ENCODE peak calls at places on chromosomes 12 and 14, in four cellular contexts. One of them, this sample, is unnamed.

GRCh38 chr14:103003351-103003615 is 54.1 kb downstream of the CDC42BPB start:
- DNase-seq in HepG2: no peak
- DNase-seq in GM12878: no peak
- DNase-seq in H1: no peak
- DNase-seq in this sample: no peak

GRCh38 chr12:91219511-91219910 is 36.9 kb upstream of the DCN start:
- DNase-seq in HepG2: no peak
- DNase-seq in GM12878: no peak
- DNase-seq in H1: no peak
- DNase-seq in this sample: no peak

GRCh38 chr12:6038160-6038559 is 86.3 kb downstream of the VWF start:
- DNase-seq in HepG2: peak; percentile 83
- DNase-seq in GM12878: no peak
- DNase-seq in H1: peak; percentile 72
- DNase-seq in this sample: peak; percentile 60

GRCh38 chr12:90253674-90254181 is 545.1 kb upstream of the ATP2B1 start:
- DNase-seq in HepG2: no peak
- DNase-seq in GM12878: peak; percentile 59
- DNase-seq in H1: no peak
- DNase-seq in this sample: peak; percentile 24

GRCh38 chr12:120468846-120469449 is 600 bp downstream of the SRSF9 start:
- DNase-seq in HepG2: no peak
- DNase-seq in GM12878: no peak
- DNase-seq in H1: no peak
- DNase-seq in this sample: peak; percentile 94

GRCh38 chr12:53738834-53739284 is 11.6 kb upstream of the CALCOCO1 start:
- DNase-seq in HepG2: no peak
- DNase-seq in GM12878: no peak
- DNase-seq in H1: peak; percentile 57
- DNase-seq in this sample: peak; percentile 42

GRCh38 chr14:68137704-68138619 is 318.4 kb downstream of the RAD51B start:
- DNase-seq in HepG2: peak; percentile 77
- DNase-seq in GM12878: no peak
- DNase-seq in H1: peak; percentile 58
- DNase-seq in this sample: peak; percentile 5

GRCh38 chr12:77590306-77590705 is 240.4 kb upstream of the NAV3 start:
- DNase-seq in HepG2: no peak
- DNase-seq in GM12878: no peak
- DNase-seq in H1: no peak
- DNase-seq in this sample: no peak

GRCh38 chr12:6122211-6122610 is 2.3 kb downstream of the VWF start:
- DNase-seq in HepG2: no peak
- DNase-seq in GM12878: no peak
- DNase-seq in H1: no peak
- DNase-seq in this sample: no peak

GRCh38 chr12:119788783-119789182 is 88.3 kb downstream of the CIT start:
- DNase-seq in HepG2: no peak
- DNase-seq in GM12878: no peak
- DNase-seq in H1: no peak
- DNase-seq in this sample: no peak

GRCh38 chr12:57131896-57132744 is 3.8 kb downstream of the LRP1 start:
- DNase-seq in HepG2: no peak
- DNase-seq in GM12878: no peak
- DNase-seq in H1: no peak
- DNase-seq in this sample: peak; percentile 55

GRCh38 chr14:85421166-85421877 is 108.6 kb upstream of the FLRT2 start:
- DNase-seq in HepG2: no peak
- DNase-seq in GM12878: no peak
- DNase-seq in H1: no peak
- DNase-seq in this sample: no peak

GRCh38 chr12:56029666-56030293 is 8.9 kb downstream of the IKZF4 start:
- DNase-seq in HepG2: peak; percentile 71
- DNase-seq in GM12878: no peak
- DNase-seq in H1: peak; percentile 52
- DNase-seq in this sample: peak; percentile 76

GRCh38 chr12:46364777-46365580 is 7.6 kb downstream of the SLC38A2 start:
- DNase-seq in HepG2: peak; percentile 78
- DNase-seq in GM12878: no peak
- DNase-seq in H1: no peak
- DNase-seq in this sample: no peak

GRCh38 chr14:82855912-82856381 is 1322.3 kb upstream of the SEL1L start:
- DNase-seq in HepG2: no peak
- DNase-seq in GM12878: no peak
- DNase-seq in H1: no peak
- DNase-seq in this sample: peak; percentile 1

GRCh38 chr12:4137015-4137414 is 136.5 kb upstream of the CCND2 start:
- DNase-seq in HepG2: no peak
- DNase-seq in GM12878: no peak
- DNase-seq in H1: no peak
- DNase-seq in this sample: no peak

GRCh38 chr12:15532364-15532977 is 210.2 kb downstream of the PTPRO start:
- DNase-seq in HepG2: peak; percentile 55
- DNase-seq in GM12878: peak; percentile 36
- DNase-seq in H1: peak; percentile 56
- DNase-seq in this sample: peak; percentile 5

GRCh38 chr14:60652674-60653387 is 3.6 kb upstream of the SIX1 start:
- DNase-seq in HepG2: no peak
- DNase-seq in GM12878: no peak
- DNase-seq in H1: no peak
- DNase-seq in this sample: peak; percentile 36

GRCh38 chr14:100304825-100305445 is 1.3 kb downstream of the SLC25A29 start:
- DNase-seq in HepG2: no peak
- DNase-seq in GM12878: no peak
- DNase-seq in H1: peak; percentile 73
- DNase-seq in this sample: no peak

GRCh38 chr12:69129564-69129963 is 109.8 kb upstream of the CPSF6 start:
- DNase-seq in HepG2: no peak
- DNase-seq in GM12878: no peak
- DNase-seq in H1: no peak
- DNase-seq in this sample: no peak

GRCh38 chr12:19431407-19432308 is 7.6 kb upstream of the AEBP2 start:
- DNase-seq in HepG2: no peak
- DNase-seq in GM12878: peak; percentile 30
- DNase-seq in H1: no peak
- DNase-seq in this sample: no peak

GRCh38 chr14:23017091-23017490 is 7.1 kb upstream of the C14orf93 start:
- DNase-seq in HepG2: no peak
- DNase-seq in GM12878: no peak
- DNase-seq in H1: no peak
- DNase-seq in this sample: no peak
- TF ChIP-seq TCF12 in HepG2: no peak
- TF ChIP-seq TCF12 in GM12878: no peak
- TF ChIP-seq TCF12 in H1: no peak
- TF ChIP-seq TCF12 in this sample: no peak

GRCh38 chr12:108482717-108483212 is 32.3 kb upstream of the FICD start:
- DNase-seq in HepG2: no peak
- DNase-seq in GM12878: no peak
- DNase-seq in H1: no peak
- DNase-seq in this sample: no peak
- TF ChIP-seq GABPA in HepG2: no peak
- TF ChIP-seq GABPA in GM12878: no peak
- TF ChIP-seq GABPA in H1: no peak
- TF ChIP-seq GABPA in this sample: no peak

GRCh38 chr14:104294983-104295680 is 156.7 kb downstream of the KIF26A start:
- DNase-seq in HepG2: no peak
- DNase-seq in GM12878: no peak
- DNase-seq in H1: no peak
- DNase-seq in this sample: no peak

GRCh38 chr14:104297313-104297704 is 158.9 kb downstream of the KIF26A start:
- DNase-seq in HepG2: no peak
- DNase-seq in GM12878: no peak
- DNase-seq in H1: no peak
- DNase-seq in this sample: no peak

GRCh38 chr14:104295681-104296387 is 157.4 kb downstream of the KIF26A start:
- DNase-seq in HepG2: no peak
- DNase-seq in GM12878: no peak
- DNase-seq in H1: no peak
- DNase-seq in this sample: no peak

GRCh38 chr14:104297721-104298401 is 159.5 kb downstream of the KIF26A start:
- DNase-seq in HepG2: no peak
- DNase-seq in GM12878: no peak
- DNase-seq in H1: no peak
- DNase-seq in this sample: no peak

DNA sequence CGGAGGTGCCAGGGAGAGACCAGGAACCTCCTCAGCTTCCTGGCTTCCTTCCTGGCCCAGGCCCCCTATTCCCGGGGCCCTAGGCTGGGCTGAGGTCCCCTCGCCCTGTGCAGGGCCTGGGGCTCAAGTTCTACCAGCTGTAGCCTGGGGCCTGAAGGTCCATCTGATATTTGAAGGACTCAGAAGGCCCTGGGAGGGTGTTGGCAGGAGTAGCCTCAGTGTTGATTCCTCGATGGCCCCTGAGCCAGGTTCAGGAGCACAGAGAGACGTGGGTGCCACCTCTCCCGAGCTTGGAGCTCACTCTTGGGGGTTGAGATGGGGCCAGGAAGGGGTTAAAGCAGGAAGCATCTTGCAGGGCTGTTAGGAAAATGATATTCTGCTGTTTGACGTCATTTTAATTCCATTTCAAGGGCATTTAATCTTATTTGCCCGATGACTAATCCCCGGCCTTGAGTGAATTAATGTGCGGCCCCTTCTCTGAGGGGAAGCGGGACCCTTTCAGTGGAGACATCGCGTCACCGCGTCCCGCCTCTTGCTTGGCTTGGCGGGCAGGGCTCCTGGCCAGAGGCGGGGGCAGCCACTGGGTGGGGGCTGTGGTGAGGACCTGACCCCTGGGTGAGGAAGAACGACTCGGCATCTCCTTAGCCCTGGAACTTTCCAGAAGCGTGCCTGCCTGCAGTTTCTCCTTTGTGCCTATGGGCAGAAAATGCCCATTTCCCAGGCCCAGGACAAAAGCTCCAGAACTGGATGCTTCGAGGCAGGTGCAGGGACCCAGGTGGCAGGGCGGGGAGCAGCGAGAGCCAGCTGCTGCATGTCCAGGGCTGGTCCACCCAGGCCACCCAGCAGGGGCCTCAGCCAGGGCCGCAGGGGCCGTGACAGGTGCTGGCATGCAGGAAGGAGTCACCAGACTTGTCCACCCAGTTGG is 158.3 kb downstream of the KIF26A start:
- DNase-seq in HepG2: no peak
- DNase-seq in GM12878: no peak
- DNase-seq in H1: no peak
- DNase-seq in this sample: peak; percentile 92
- TF ChIP-seq TCF12 in HepG2: no peak
- TF ChIP-seq TCF12 in GM12878: no peak
- TF ChIP-seq TCF12 in H1: no peak
- TF ChIP-seq TCF12 in this sample: peak; percentile 29

DNA sequence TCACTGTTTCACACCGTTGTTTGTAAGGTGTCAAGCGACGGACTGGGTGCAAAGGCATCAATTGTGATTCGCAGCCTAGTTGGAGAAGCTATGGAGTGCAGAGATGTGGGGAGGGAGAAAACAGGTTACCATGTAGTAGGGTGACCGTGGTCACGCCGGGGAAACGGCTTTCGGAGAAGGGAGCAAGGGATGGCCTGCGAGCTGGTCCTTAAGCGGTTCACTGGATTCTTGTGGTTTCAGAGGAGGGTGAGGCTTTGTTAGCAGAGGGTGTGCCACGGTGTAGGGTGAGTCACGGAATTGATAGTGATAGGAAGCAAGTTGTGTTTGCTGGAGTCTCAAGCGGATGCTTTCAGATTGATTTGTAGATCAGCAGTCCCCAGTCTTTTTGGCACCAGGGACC is 2.3 kb downstream of the PIWIL1 start:
- DNase-seq in HepG2: no peak
- DNase-seq in GM12878: no peak
- DNase-seq in H1: no peak
- DNase-seq in this sample: no peak
- TF ChIP-seq GABPA in HepG2: no peak
- TF ChIP-seq GABPA in GM12878: no peak
- TF ChIP-seq GABPA in H1: no peak
- TF ChIP-seq GABPA in this sample: no peak

GRCh38 chr12:49537709-49538601 is 875 bp upstream of the KCNH3 start:
- DNase-seq in HepG2: no peak
- DNase-seq in GM12878: no peak
- DNase-seq in H1: no peak
- DNase-seq in this sample: peak; percentile 74
- TF ChIP-seq TCF12 in HepG2: no peak
- TF ChIP-seq TCF12 in GM12878: no peak
- TF ChIP-seq TCF12 in H1: no peak
- TF ChIP-seq TCF12 in this sample: no peak

GRCh38 chr14:74980746-74981661 is 21.7 kb upstream of the EIF2B2 start:
- DNase-seq in HepG2: no peak
- DNase-seq in GM12878: no peak
- DNase-seq in H1: peak; percentile 72
- DNase-seq in this sample: no peak
- TF ChIP-seq GABPA in HepG2: no peak
- TF ChIP-seq GABPA in GM12878: no peak
- TF ChIP-seq GABPA in H1: no peak
- TF ChIP-seq GABPA in this sample: no peak

DNA sequence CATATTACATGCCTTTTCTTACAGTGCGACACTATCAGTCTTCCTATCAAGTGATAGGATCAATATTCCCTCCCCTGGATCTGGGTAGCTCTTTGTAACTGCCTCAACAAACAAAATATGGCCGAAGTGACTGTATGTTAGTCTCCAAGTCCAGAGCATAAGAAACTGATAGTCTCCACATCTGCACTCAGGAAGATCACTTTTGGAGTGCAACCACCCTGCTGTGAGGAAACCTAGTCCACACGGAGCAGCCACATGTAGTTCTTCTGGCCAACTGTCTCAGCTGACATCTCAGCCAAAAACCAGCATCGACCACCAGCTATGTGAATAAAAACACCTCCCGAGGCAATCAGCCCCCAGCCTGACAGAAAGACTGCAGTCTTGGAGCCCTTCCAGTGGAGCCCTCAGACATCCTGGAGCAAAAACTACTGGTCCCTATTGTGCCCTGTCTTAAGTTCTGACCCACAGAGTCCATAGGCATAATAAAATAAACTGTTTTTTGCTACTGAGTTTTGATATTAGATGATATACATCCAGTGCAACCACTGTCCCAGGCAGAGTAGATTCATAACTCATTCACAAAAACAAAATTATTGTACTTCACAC is 143.8 kb downstream of the MED13L start:
- DNase-seq in HepG2: no peak
- DNase-seq in GM12878: no peak
- DNase-seq in H1: no peak
- DNase-seq in this sample: no peak
- TF ChIP-seq TCF12 in HepG2: no peak
- TF ChIP-seq TCF12 in GM12878: no peak
- TF ChIP-seq TCF12 in H1: no peak
- TF ChIP-seq TCF12 in this sample: no peak

GRCh38 chr14:95741051-95741490 is 27.1 kb upstream of the TCL1A start:
- DNase-seq in HepG2: no peak
- DNase-seq in GM12878: no peak
- DNase-seq in H1: no peak
- DNase-seq in this sample: no peak
- TF ChIP-seq GABPA in HepG2: no peak
- TF ChIP-seq GABPA in GM12878: no peak
- TF ChIP-seq GABPA in H1: no peak
- TF ChIP-seq GABPA in this sample: no peak

This sample was measured in SK-N-SH.